ENCODE peak calls at places on chromosome 17, in ten cellular contexts. I, X, U, B, Q, L, R, O, K and C are unnamed samples.

GRCh38 chr17:32943647-32944191 is 15.8 kb downstream of the TMEM98 start:
- DNase-seq in I (no peak), X (peak; percentile 38), U (no peak), B (peak; percentile 94), Q (no peak), L (peak; percentile 47), R (no peak), O (no peak), K (peak; percentile 80), C (no peak)

GRCh38 chr17:39270923-39271322 is 45.2 kb upstream of the STAC2 start:
- DNase-seq in I (peak; percentile 32), X (peak; percentile 29), U (no peak), B (peak; percentile 10), Q (no peak), L (peak; percentile 37), R (no peak), O (no peak), K (peak; percentile 33), C (peak; percentile 5)

GRCh38 chr17:49193513-49194296 is 16.7 kb downstream of the GNGT2 start:
- DNase-seq in I (peak; percentile 82), X (no peak), U (peak; percentile 68), B (peak; percentile 16), Q (peak; percentile 35), L (peak; percentile 69), R (peak; percentile 46), O (no peak), K (peak; percentile 71), C (peak; percentile 14)

GRCh38 chr17:35011671-35012216 is 31.4 kb downstream of the LIG3 start:
- DNase-seq in I (no peak), X (no peak), U (no peak), B (no peak), Q (peak; percentile 37), L (no peak), R (no peak), O (no peak), K (no peak), C (no peak)

GRCh38 chr17:77423589-77424451 is 283.1 kb downstream of the SEC14L1 start:
- DNase-seq in I (no peak), X (peak; percentile 93), U (peak; percentile 92), B (no peak), Q (peak; percentile 93), L (peak; percentile 87), R (no peak), O (peak; percentile 89), K (peak; percentile 78), C (no peak)

GRCh38 chr17:19769946-19770652 is 22.0 kb upstream of the ALDH3A1 start:
- DNase-seq in I (no peak), X (peak; percentile 10), U (no peak), B (no peak), Q (no peak), L (no peak), R (no peak), O (no peak), K (no peak), C (no peak)

GRCh38 chr17:78462148-78462547 is 83.7 kb downstream of the PGS1 start:
- DNase-seq in I (no peak), X (no peak), U (no peak), B (no peak), Q (no peak), L (no peak), R (no peak), O (no peak), K (no peak), C (no peak)

GRCh38 chr17:44066204-44066930 is at the start of gene LSM12:
- DNase-seq in I (peak; percentile 95), X (peak; percentile 68), U (peak; percentile 92), B (peak; percentile 86), Q (peak; percentile 90), L (peak; percentile 70), R (peak; percentile 88), O (peak; percentile 90), K (peak; percentile 96), C (peak; percentile 87)

DNA sequence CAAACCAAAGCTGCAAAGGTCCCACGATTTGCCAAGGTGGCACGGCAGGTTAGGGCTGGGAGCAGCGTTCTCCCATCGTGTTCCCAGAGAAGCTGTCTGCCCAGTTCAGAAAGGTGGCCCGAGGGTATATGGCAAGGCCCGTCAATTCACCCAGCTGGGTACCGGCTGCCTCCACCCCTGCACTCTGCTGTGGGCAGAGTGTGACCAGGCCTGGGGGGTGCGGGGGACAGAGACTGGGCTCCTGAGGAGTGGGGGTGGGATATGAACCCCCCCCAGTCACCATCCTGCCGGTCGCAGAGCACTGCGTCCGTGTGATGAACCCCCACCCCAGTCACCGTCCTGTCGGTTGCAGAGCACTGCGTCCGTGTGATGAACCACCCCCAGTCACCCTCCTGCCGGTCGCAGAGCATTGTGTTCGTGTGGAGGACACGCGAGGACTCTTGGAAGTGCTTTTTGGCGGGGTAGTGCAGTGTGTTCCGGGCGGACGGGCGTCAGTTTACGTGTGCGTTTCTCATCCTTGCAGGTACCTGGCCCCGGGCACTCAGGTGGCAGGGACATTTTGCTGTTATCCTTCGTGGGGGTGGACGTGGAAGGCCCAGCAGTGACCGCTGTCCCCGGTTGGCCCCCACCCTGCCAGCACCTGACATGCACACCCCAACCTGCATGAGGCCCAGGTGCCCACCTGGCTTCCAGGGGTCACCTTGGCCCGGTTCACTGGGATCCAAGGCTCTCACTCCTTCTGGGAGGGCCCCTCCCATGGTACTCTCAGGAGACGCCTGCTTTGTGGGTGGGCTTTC is 2.7 kb upstream of the FASN start:
- DNase-seq in I (no peak), X (no peak), U (peak; percentile 22), B (no peak), Q (peak; percentile 15), L (no peak), R (no peak), O (no peak), K (no peak), C (no peak)
- H3K27ac ChIP-seq in I (no peak overlapping the region), X (no peak overlapping the region), U (peak overlapping the region; percentile 34), B (no peak overlapping the region), Q (peak overlapping the region; percentile 97), L (no peak overlapping the region), R (no peak overlapping the region), O (peak overlapping the region; percentile 96), K (peak overlapping the region; percentile 90), C (no peak overlapping the region)

DNA sequence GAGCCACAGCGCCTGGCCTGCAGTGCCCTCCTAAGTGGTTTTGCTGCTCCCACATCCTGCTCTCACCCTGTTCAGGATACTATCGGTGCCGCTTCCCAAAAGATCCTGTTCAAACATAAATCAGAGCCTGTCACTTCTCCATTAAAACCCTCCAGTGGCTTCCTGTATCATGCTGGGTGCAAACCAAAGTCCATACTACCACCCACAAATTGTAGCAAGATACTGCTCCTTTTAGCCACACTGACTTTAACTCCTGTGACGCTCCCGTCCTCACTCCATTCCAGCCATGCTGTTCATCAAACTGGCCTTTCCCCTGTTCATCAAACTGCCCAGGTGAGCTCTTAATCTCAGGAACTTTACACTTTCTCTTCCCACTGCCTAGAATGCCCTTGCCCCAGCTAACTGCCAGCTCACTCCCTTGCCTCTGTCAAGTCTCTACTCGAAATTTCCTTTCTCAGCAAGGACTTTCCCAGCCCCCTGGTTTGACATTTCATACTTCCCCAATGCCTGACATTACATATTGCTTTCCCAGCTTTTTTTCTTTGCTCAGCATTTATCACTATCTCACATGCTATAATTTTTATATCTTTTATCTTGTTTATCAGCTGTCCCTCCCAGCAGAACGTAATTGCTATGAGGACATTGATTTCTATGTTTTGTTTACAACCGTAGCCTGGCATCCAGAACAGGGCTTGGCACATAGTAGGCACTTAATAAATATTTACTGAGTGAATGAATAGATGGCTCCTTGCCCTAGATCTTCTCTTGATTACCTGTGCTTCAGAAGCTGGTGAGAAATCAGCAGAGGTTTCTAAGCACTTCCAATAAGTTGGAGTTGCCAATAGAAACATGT is 44.3 kb upstream of the SMURF2 start:
- DNase-seq in I (no peak), X (no peak), U (no peak), B (no peak), Q (no peak), L (no peak), R (no peak), O (no peak), K (peak; percentile 13), C (no peak)
- H3K27ac ChIP-seq in I (no peak overlapping the region), X (peak overlapping the region; percentile 91), U (peak overlapping the region; percentile 72), B (peak overlapping the region; percentile 83), Q (peak overlapping the region; percentile 14), L (peak overlapping the region; percentile 90), R (no peak overlapping the region), O (peak overlapping the region; percentile 75), K (peak overlapping the region; percentile 59), C (no peak overlapping the region)

DNA sequence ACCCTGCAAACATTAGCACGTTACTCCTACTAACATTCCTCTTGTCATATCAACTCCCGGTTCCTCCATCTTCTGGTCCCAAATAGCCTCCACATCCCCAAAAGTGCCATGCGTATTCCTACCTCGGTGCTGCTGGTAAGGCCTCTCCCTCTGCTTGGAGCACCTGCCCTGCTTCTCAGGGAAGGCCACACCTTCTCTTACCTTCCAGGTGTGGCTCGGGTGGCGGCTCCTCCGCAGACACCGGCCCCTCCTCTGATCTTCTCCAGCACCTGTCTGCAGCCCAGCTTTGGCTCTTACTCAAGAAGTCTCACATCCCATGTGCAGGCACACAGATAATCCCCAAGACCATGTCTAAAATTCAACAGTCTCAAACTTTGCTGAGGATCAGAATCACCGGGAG is 92.3 kb downstream of the GAS7 start:
- DNase-seq in I (no peak), X (no peak), U (no peak), B (no peak), Q (no peak), L (no peak), R (no peak), O (no peak), K (no peak), C (no peak)
- H3K27ac ChIP-seq in I (no peak overlapping the region), X (peak overlapping the region; percentile 11), U (peak overlapping the region; percentile 69), B (no peak overlapping the region), Q (no peak overlapping the region), L (no peak overlapping the region), R (no peak overlapping the region), O (peak overlapping the region; percentile 77), K (peak overlapping the region; percentile 80), C (no peak overlapping the region)

GRCh38 chr17:31560836-31561235 is 169.4 kb downstream of the RAB11FIP4 start:
- DNase-seq in I (peak; percentile 47), X (no peak), U (no peak), B (no peak), Q (no peak), L (no peak), R (no peak), O (no peak), K (peak; percentile 26), C (no peak)

GRCh38 chr17:31558748-31559646 is 167.5 kb downstream of the RAB11FIP4 start:
- DNase-seq in I (peak; percentile 82), X (no peak), U (peak; percentile 85), B (peak; percentile 82), Q (peak; percentile 83), L (peak; percentile 56), R (peak; percentile 70), O (peak; percentile 78), K (peak; percentile 91), C (peak; percentile 23)

GRCh38 chr17:31561469-31562412 is 170.3 kb downstream of the RAB11FIP4 start:
- DNase-seq in I (no peak), X (no peak), U (no peak), B (peak; percentile 95), Q (peak; percentile 52), L (no peak), R (no peak), O (no peak), K (peak; percentile 50), C (no peak)

GRCh38 chr17:31562447-31562846 is 171.0 kb downstream of the RAB11FIP4 start:
- DNase-seq in I (no peak), X (no peak), U (no peak), B (no peak), Q (no peak), L (no peak), R (no peak), O (no peak), K (no peak), C (no peak)

DNA sequence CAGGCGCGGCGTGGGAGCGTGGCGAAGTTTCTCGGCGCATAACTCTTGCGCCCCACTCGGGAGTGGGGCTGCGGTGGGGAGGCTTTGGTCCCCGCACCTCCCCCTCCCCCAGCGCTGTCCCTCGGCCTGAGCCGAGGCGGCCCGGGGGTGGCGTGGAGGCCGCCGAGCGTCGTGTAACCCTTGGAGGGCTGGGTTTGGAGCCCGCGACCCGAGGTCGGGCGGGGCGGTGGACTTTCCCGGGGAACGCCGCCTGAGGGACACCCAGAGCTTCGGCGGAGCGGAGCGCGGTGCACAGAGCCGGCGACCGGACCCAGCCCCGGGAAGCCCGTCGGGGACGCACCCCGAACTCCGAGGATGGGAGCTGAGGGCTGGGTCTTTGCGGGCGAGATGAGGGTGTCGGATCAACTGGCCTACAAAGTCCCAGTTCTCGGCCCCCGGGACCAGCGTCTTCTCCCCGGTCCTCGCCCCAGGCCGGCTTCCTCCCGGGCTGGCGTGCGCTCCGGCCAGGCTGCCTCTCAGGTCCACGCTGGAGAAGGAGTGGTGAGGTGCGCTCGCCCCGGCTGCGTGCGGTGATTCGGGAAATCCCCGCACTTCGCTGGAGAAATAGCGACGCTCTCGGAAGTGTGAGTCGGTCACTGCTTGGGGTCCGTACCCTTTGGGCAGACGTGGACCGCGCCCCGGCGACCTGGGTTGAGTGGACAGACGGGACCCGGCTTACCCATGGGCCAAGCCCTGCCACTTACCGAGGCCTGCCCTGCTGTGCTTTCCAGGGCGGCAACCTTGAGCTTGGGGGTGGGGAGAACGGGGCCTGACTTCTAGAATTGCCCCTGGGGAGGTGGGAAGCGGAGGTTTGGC is 168.4 kb downstream of the RAB11FIP4 start:
- DNase-seq in I (peak; percentile 49), X (no peak), U (no peak), B (no peak), Q (peak; percentile 37), L (peak; percentile 9), R (no peak), O (no peak), K (peak; percentile 58), C (no peak)
- H3K27ac ChIP-seq in I (no peak overlapping the region), X (peak overlapping the region; percentile 78), U (peak overlapping the region; percentile 95), B (no peak overlapping the region), Q (peak overlapping the region; percentile 80), L (peak overlapping the region; percentile 90), R (no peak overlapping the region), O (peak overlapping the region; percentile 97), K (peak overlapping the region; percentile 92), C (no peak overlapping the region)